ENCODE peak calls at places on chromosomes 13 and 19, in four cellular contexts. O is GOT3, S is ascending aorta, Y is Ammon's horn. W is an unnamed sample.

GRCh38 chr13:87376081-87376480 is 295.1 kb upstream of the SLITRK5 start:
- DNase-seq in O (no peak), S (no peak), Y (no peak), W (no peak)

GRCh38 chr13:108980237-108980636 is 350.8 kb downstream of the MYO16 start:
- DNase-seq in O (no peak), S (no peak), Y (peak), W (no peak)

GRCh38 chr19:7393934-7394508 is 45.3 kb downstream of the ARHGEF18 start:
- DNase-seq in O (no peak), S (no peak), Y (no peak), W (no peak)

GRCh38 chr19:694481-695349 is 537 bp downstream of the PRSS57 start:
- DNase-seq in O (no peak), S (no peak), Y (no peak), W (no peak)

GRCh38 chr13:113596321-113597200 is 12.0 kb downstream of the TFDP1 start:
- DNase-seq in O (no peak), S (peak), Y (no peak), W (peak)

GRCh38 chr19:35727053-35727955 is 9.5 kb downstream of the KMT2B start:
- DNase-seq in O (no peak), S (no peak), Y (no peak), W (no peak)

GRCh38 chr19:29091127-29091526 is 121.8 kb downstream of the UQCRFS1 start:
- DNase-seq in O (no peak), S (no peak), Y (no peak), W (no peak)

GRCh38 chr13:23966691-23967615 is 69.7 kb upstream of the C1QTNF9B start:
- DNase-seq in O (no peak), S (no peak), Y (no peak), W (no peak)

GRCh38 chr13:47437411-47437810 is 540.6 kb upstream of the HTR2A start:
- DNase-seq in O (no peak), S (no peak), Y (no peak), W (no peak)

GRCh38 chr13:49220856-49221614 is 897 bp downstream of the MLNR start:
- DNase-seq in O (no peak), S (no peak), Y (no peak), W (no peak)

GRCh38 chr13:82713681-82714405 is 1168.4 kb downstream of the SLITRK1 start:
- DNase-seq in O (no peak), S (no peak), Y (no peak), W (no peak)

GRCh38 chr13:48446454-48446853 is 33.5 kb upstream of the LPAR6 start:
- DNase-seq in O (no peak), S (no peak), Y (no peak), W (no peak)

W was measured in uterus.